ENCODE peak calls at places on chromosomes 7 and 10, in five cellular contexts. R is upper lobe of right lung, A is colonic mucosa, P is esophagus squamous epithelium, W is HCT116. U is an unnamed sample.

GRCh38 chr7:74479066-74479781 is 25.5 kb downstream of the GTF2IRD1 start:
- DNase-seq in R (peak; percentile 91), A (peak; percentile 84), P (no peak), W (no peak), U (no peak)

GRCh38 chr10:51838506-51838905 is 139.1 kb upstream of the CSTF2T start:
- DNase-seq in R (no peak), A (no peak), P (no peak), W (no peak), U (no peak)

GRCh38 chr10:51092402-51092801 is 18.1 kb downstream of the PRKG1 start:
- DNase-seq in R (no peak), A (peak; percentile 53), P (no peak), W (no peak), U (no peak)

GRCh38 chr7:5624386-5625365 is 156.8 kb downstream of the RNF216 start:
- DNase-seq in R (no peak), A (no peak), P (no peak), W (no peak), U (no peak)

GRCh38 chr7:74044366-74045350 is 16.7 kb downstream of the ELN start:
- DNase-seq in R (no peak), A (no peak), P (no peak), W (no peak), U (peak; percentile 79)

GRCh38 chr7:46839651-46840050 is 742.3 kb downstream of the TNS3 start:
- DNase-seq in R (no peak), A (no peak), P (no peak), W (no peak), U (no peak)

GRCh38 chr7:99624487-99624886 is 7.7 kb downstream of the ZSCAN25 start:
- DNase-seq in R (no peak), A (no peak), P (no peak), W (no peak), U (peak; percentile 39)

GRCh38 chr7:73612598-73613269 is 11.6 kb downstream of the MLXIPL start:
- DNase-seq in R (no peak), A (peak; percentile 85), P (no peak), W (no peak), U (peak; percentile 37)

GRCh38 chr10:101840102-101840684 is 3.4 kb downstream of the KCNIP2 start:
- DNase-seq in R (no peak), A (no peak), P (no peak), W (no peak), U (no peak)

GRCh38 chr7:27553288-27553687 is 109.4 kb downstream of the HIBADH start:
- DNase-seq in R (no peak), A (no peak), P (no peak), W (no peak), U (no peak)

GRCh38 chr7:127708788-127709187 is 56.8 kb downstream of the SND1 start:
- DNase-seq in R (no peak), A (peak; percentile 79), P (peak; percentile 3), W (peak; percentile 54), U (peak; percentile 72)

GRCh38 chr7:24819916-24820689 is 62.8 kb upstream of the GSDME start:
- DNase-seq in R (peak; percentile 81), A (peak; percentile 92), P (peak; percentile 9), W (peak; percentile 84), U (peak; percentile 85)

GRCh38 chr10:117946525-117947070 is 100.1 kb downstream of the RAB11FIP2 start:
- DNase-seq in R (no peak), A (no peak), P (no peak), W (peak; percentile 46), U (no peak)

GRCh38 chr10:88039496-88040200 is 176.2 kb downstream of the PTEN start:
- DNase-seq in R (no peak), A (no peak), P (no peak), W (no peak), U (no peak)

GRCh38 chr7:90236890-90237289 is 8.1 kb upstream of the CFAP69 start:
- DNase-seq in R (no peak), A (peak; percentile 48), P (no peak), W (no peak), U (no peak)

GRCh38 chr7:21108182-21108581 is 319.7 kb upstream of the SP4 start:
- DNase-seq in R (no peak), A (peak; percentile 82), P (no peak), W (no peak), U (no peak)

GRCh38 chr7:114759347-114760062 is 162.4 kb upstream of the MDFIC start:
- DNase-seq in R (no peak), A (peak; percentile 29), P (no peak), W (no peak), U (no peak)

GRCh38 chr10:7444576-7445226 is 33.9 kb upstream of the SFMBT2 start:
- DNase-seq in R (no peak), A (no peak), P (no peak), W (no peak), U (no peak)

GRCh38 chr10:28719789-28720436 is 42.6 kb downstream of the BAMBI start:
- DNase-seq in R (no peak), A (no peak), P (no peak), W (peak; percentile 1), U (no peak)

GRCh38 chr7:41205600-41205999 is 497.3 kb downstream of the INHBA start:
- DNase-seq in R (no peak), A (no peak), P (no peak), W (no peak), U (no peak)

GRCh38 chr10:131786756-131787605 is 113.8 kb upstream of the PPP2R2D start:
- DNase-seq in R (no peak), A (peak; percentile 31), P (no peak), W (peak; percentile 8), U (peak; percentile 15)

GRCh38 chr7:24882989-24883631 is 96.9 kb downstream of the OSBPL3 start:
- DNase-seq in R (no peak), A (no peak), P (no peak), W (no peak), U (no peak)

GRCh38 chr7:99079104-99079503 is 64.8 kb downstream of the SMURF1 start:
- DNase-seq in R (no peak), A (peak; percentile 61), P (no peak), W (no peak), U (no peak)

GRCh38 chr10:121999301-121999700 is 10.3 kb downstream of the TACC2 start:
- DNase-seq in R (no peak), A (no peak), P (no peak), W (no peak), U (no peak)

GRCh38 chr10:95571390-95571789 is 10.2 kb upstream of the SORBS1 start:
- DNase-seq in R (no peak), A (no peak), P (no peak), W (no peak), U (no peak)

GRCh38 chr10:30227481-30227880 is 121.6 kb downstream of the MTPAP start:
- DNase-seq in R (no peak), A (no peak), P (no peak), W (no peak), U (no peak)

GRCh38 chr10:76558586-76558985 is 1079.0 kb downstream of the KCNMA1 start:
- DNase-seq in R (no peak), A (peak; percentile 51), P (no peak), W (no peak), U (no peak)

GRCh38 chr7:117283371-117283770 is 39.5 kb downstream of the WNT2 start:
- DNase-seq in R (no peak), A (no peak), P (no peak), W (no peak), U (peak; percentile 81)

DNA sequence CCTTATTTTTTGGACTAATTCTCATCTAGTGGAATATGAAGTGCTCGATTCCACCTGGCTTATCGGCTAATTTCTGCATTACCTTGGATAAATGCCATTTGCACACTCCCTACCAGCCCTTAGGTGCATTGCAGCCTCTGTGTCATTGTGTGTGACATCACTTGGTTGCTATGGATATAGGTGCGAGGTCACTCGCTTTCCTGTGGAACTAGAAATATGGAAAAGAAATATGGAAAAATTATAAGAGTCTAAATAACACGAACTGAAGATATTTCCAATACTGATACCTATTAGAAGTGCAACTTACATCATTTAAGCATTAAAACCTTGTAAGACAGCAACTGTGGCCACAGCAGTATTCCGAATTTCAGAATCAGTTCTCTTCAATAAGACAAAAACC is 2.0 kb downstream of the YWHAG start:
- DNase-seq in R (no peak), A (no peak), P (no peak), W (no peak), U (no peak)
- H3K4me1 ChIP-seq in R (peaks cover 39% of the 10 kb centered on the region), A (peaks cover 7% of the 10 kb centered on the region), P (peaks cover 72% of the 10 kb centered on the region), W (peaks cover 23% of the 10 kb centered on the region), U (peaks cover 23% of the 10 kb centered on the region)

GRCh38 chr10:71236822-71237682 is 24.7 kb downstream of the UNC5B start:
- DNase-seq in R (no peak), A (no peak), P (no peak), W (no peak), U (no peak)

GRCh38 chr10:71236286-71236685 is 23.9 kb downstream of the UNC5B start:
- DNase-seq in R (no peak), A (no peak), P (no peak), W (no peak), U (no peak)

GRCh38 chr10:71234970-71235681 is 22.8 kb downstream of the UNC5B start:
- DNase-seq in R (peak; percentile 88), A (no peak), P (no peak), W (no peak), U (no peak)

GRCh38 chr10:71234017-71234894 is 21.9 kb downstream of the UNC5B start:
- DNase-seq in R (peak; percentile 74), A (no peak), P (no peak), W (no peak), U (no peak)

GRCh38 chr10:71235808-71236207 is 23.4 kb downstream of the UNC5B start:
- DNase-seq in R (no peak), A (no peak), P (no peak), W (no peak), U (no peak)
- H3K27ac ChIP-seq in R (peak overlapping the region; percentile 30), A (no peak overlapping the region), P (no peak overlapping the region), W (no peak overlapping the region), U (no peak overlapping the region)

GRCh38 chr7:140232959-140233649 is 56.3 kb upstream of the KDM7A start:
- DNase-seq in R (no peak), A (no peak), P (no peak), W (no peak), U (no peak)

GRCh38 chr7:140230862-140231778 is 54.3 kb upstream of the KDM7A start:
- DNase-seq in R (peak; percentile 78), A (peak; percentile 89), P (no peak), W (peak; percentile 40), U (no peak)

GRCh38 chr7:140229591-140230516 is 53.1 kb upstream of the KDM7A start:
- DNase-seq in R (no peak), A (peak; percentile 86), P (no peak), W (no peak), U (no peak)

GRCh38 chr7:140230517-140230861 is 53.7 kb upstream of the KDM7A start:
- DNase-seq in R (peak; percentile 78), A (peak; percentile 80), P (peak; percentile 35), W (no peak), U (no peak)

GRCh38 chr7:140231779-140232491 is 55.2 kb upstream of the KDM7A start:
- DNase-seq in R (no peak), A (peak; percentile 77), P (no peak), W (no peak), U (no peak)
- H3K4me3 ChIP-seq in R (peak overlapping the region; percentile 58), A (peak overlapping the region; percentile 52), P (peak overlapping the region; percentile 49), W (peak overlapping the region; percentile 46), U (no peak overlapping the region)

GRCh38 chr10:44980309-44981171 is 1.9 kb upstream of the DEPP1 start:
- DNase-seq in R (no peak), A (no peak), P (no peak), W (no peak), U (no peak)
- H3K4me1 ChIP-seq in R (peaks cover 74% of the 10 kb centered on the region), A (peaks cover 19% of the 10 kb centered on the region), P (peaks cover 100% of the 10 kb centered on the region), W (peaks cover 48% of the 10 kb centered on the region), U (peaks cover 97% of the 10 kb centered on the region)